ENCODE peak calls at places on chromosome 4, in four cellular contexts. J, I, Y and Z are unnamed samples.

GRCh38 chr4:10971800-10972398 is 287.3 kb upstream of the CLNK start:
- ATAC-seq in J (no peak), I (no peak), Y (no peak), Z (no peak)

GRCh38 chr4:38207110-38207457 is 246.9 kb downstream of the PTTG2 start:
- ATAC-seq in I (no peak), J (no peak), Y (no peak), Z (no peak)

GRCh38 chr4:78056265-78057129 is 626 bp upstream of the FRAS1 start:
- ATAC-seq in I (peak), J (peak), Y (peak), Z (peak)

GRCh38 chr4:52052475-52052780 is 1.3 kb downstream of the SPATA18 start:
- ATAC-seq in I (peak), J (peak), Y (peak), Z (peak)

GRCh38 chr4:165393704-165394103 is 14.9 kb downstream of the CPE start:
- ATAC-seq in I (no peak), J (no peak), Y (no peak), Z (no peak)

GRCh38 chr4:176676901-176677300 is 115.8 kb downstream of the VEGFC start:
- ATAC-seq in Y (no peak), J (no peak), I (no peak), Z (no peak)

GRCh38 chr4:6469898-6470501 is 2.4 kb downstream of the PPP2R2C start:
- ATAC-seq in Y (no peak), I (no peak), J (no peak), Z (no peak)

GRCh38 chr4:57854748-57855147 is 744.6 kb upstream of the IGFBP7 start:
- ATAC-seq in I (no peak), Y (no peak), J (peak), Z (no peak)

GRCh38 chr4:167419468-167420133 is 185.3 kb upstream of the SPOCK3 start:
- ATAC-seq in Y (no peak), I (no peak), J (no peak), Z (no peak)

GRCh38 chr4:158906073-158906472 is 137.2 kb downstream of the FNIP2 start:
- ATAC-seq in I (no peak), Y (no peak), J (peak), Z (no peak)

GRCh38 chr4:54958236-54958635 is 167.2 kb downstream of the KDR start:
- ATAC-seq in I (no peak), J (no peak), Y (no peak), Z (no peak)

GRCh38 chr4:67020079-67020807 is 525.1 kb downstream of the CENPC start:
- ATAC-seq in Y (no peak), J (no peak), I (no peak), Z (no peak)

GRCh38 chr4:111988514-111988913 is 156.7 kb upstream of the FAM241A start:
- ATAC-seq in J (peak), Y (no peak), I (no peak), Z (no peak)

GRCh38 chr4:85495621-85496020 is 20.7 kb downstream of the ARHGAP24 start:
- ATAC-seq in I (no peak), J (no peak), Y (no peak), Z (no peak)

GRCh38 chr4:5051210-5051691 is at the start of gene STK32B:
- ATAC-seq in I (peak), J (no peak), Y (no peak), Z (peak)

GRCh38 chr4:113397114-113397701 is 347.8 kb downstream of the ANK2 start:
- ATAC-seq in J (no peak), Y (peak), I (no peak), Z (peak)

GRCh38 chr4:123363729-123364128 is 32.9 kb upstream of the SPRY1 start:
- ATAC-seq in I (no peak), Y (no peak), J (peak), Z (no peak)

GRCh38 chr4:849478-850175 is 23.7 kb upstream of the CPLX1 start:
- ATAC-seq in Y (no peak), J (no peak), I (no peak), Z (no peak)

GRCh38 chr4:36292551-36293188 is 11.3 kb downstream of the DTHD1 start:
- ATAC-seq in J (peak), Y (no peak), I (no peak), Z (no peak)

GRCh38 chr4:173247316-173247715 is 78.7 kb downstream of the GALNT7 start:
- ATAC-seq in I (no peak), J (no peak), Y (no peak), Z (no peak)

GRCh38 chr4:178240891-178241290 is 798.7 kb upstream of the AGA start:
- ATAC-seq in J (no peak), I (peak), Y (no peak), Z (no peak)

DNA sequence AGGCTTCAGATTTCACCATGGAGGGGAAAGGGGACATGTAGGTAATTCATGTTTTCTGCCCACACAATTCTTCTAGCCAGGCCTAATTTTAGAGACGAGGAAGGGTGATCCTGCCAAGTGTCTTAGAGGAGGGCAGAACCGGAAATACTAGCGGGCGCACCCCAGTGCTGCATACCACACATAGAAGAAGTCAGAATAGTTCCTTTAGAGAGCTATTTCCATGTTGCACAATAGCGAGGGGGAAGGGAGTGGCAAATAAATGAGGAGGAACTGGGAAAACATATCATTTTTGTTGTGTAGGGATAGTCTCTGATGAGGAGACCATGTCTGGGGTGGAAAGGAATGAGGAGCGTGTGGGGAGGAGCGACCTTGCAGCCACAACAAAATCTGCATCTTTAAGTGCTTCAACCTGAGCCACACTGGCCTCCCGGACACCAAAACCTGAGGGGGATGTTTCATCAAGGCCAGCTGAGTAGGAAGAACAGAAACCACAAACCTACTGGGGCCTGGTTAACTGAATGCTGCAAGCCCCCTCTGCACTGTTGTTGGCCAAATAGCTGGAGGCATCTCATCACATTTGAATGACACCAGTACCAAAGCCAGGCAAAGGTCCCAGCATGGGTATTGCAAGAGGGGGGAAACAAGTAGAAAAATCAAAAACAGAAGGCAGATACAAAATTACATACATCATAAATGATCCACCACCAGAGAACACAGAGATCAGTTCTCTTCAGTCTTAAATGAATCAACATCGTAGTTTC is 26.7 kb upstream of the C1QTNF7 start:
- ATAC-seq in I (peak), Y (no peak), J (peak), Z (peak)
- H3K4me3 ChIP-seq in I (no peak), Y (no peak), J (no peak), Z (no peak)

DNA sequence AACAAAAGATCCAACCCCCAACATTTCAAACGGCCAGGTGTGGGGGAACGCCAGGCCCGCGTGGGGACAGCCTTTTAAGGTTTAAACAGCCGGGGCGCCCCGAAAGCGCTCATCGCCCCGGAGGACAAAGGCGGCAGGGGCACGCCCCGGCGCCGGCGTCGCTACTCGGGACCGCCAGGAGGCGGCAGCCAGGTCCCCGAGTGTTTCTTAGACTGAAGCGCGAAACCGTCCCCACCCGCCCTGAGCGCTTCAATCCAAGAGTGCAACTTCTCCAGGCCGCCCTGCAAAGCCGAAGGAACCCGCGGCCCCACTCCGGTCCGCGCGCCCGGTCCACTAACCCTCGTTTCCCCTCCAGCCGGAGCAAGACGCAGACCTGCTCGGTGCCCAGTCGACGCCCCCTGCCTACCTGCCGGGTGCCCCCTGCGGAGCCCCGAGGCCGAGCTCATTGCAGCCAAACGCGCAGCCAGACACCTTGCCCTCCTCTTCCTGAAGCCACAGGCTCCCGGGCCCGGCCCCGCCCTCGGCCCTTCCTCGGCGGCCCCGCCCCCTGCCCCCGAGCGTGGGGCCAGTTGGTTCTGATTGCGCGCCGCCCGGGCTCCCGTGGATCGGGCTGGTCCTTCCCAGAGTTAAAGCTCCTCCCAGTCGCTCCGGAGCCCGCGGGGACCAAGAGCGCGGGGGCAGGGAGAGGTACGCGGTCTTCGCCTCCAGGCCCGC is at the start of gene CASP6:
- ATAC-seq in I (peak), J (peak), Y (peak), Z (peak)
- TF ChIP-seq EP300 in I (no peak), J (peak), Y (no peak), Z (peak)

GRCh38 chr4:81635128-81635527 is 163.4 kb upstream of the RASGEF1B start:
- ATAC-seq in Y (no peak), I (no peak), J (no peak), Z (no peak)
- TF ChIP-seq POLR2AphosphoS5 in Y (no peak), I (no peak), J (no peak), Z (no peak)

DNA sequence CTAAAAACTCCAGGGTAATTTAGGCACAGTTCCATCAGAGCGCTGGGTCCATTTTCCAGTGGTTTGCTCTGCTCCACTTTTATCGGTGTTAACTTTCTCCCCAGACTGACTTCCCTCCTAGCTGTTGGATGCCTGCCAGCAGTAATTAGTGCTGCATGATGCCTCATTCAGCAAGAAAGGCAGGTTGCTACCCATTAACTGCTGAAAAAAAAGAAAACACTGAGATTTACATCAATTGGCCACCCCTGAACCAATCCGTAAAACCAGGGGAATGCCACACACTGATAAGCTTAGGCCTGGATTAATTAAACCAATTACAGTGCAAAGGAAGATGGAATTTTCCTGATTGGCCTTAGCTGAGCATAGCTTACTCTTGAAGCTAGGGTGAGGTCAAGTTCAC is 182.4 kb upstream of the CXXC4 start:
- ATAC-seq in J (no peak), I (no peak), Y (no peak), Z (no peak)
- H3K4me3 ChIP-seq in J (no peak), I (no peak), Y (no peak), Z (no peak)

DNA sequence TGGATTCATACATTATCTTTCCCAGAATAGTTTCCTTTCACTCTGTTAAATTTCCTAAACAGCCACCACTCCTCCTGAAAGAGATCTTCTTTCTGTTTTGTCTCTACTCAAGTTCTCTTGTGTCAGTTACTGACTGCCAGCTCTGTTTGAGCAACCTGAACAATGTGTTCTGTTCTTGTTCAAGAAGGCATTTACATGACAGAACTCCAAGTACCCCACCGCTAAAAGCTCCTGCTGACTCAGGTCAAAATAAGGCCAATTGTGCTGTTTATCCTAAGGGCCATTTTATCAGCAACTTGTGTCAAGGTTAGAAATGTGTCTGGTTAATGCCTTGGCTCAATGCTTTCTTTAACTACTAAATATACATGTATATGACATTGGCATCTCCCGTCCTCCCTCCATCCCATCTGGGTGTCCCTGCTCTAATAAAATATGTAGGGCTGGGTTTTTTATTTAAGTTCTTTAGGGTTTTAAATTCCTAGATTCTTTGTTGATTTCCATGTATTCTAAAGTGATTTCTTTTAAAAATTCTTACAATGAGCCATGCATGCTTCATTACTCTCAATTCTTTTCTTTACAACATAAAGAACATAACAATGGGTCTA is 144.3 kb upstream of the PAQR3 start:
- ATAC-seq in I (no peak), Y (no peak), J (no peak), Z (peak)
- TF ChIP-seq EP300 in I (no peak), Y (no peak), J (no peak), Z (peak)

GRCh38 chr4:3437582-3437936 is 4.2 kb upstream of the HGFAC start:
- ATAC-seq in Y (no peak), J (no peak), I (no peak), Z (no peak)

GRCh38 chr4:3436048-3436797 is 5.5 kb upstream of the HGFAC start:
- ATAC-seq in I (no peak), Y (no peak), J (no peak), Z (no peak)

GRCh38 chr4:3435684-3435956 is 6.1 kb upstream of the HGFAC start:
- ATAC-seq in Y (no peak), I (no peak), J (no peak), Z (no peak)

GRCh38 chr4:3437998-3438846 is 3.5 kb upstream of the HGFAC start:
- ATAC-seq in J (no peak), I (no peak), Y (no peak), Z (no peak)

GRCh38 chr4:3436798-3437581 is 4.8 kb upstream of the HGFAC start:
- ATAC-seq in I (peak), J (peak), Y (peak), Z (peak)
- TF ChIP-seq POLR2AphosphoS5 in I (no peak), J (no peak), Y (no peak), Z (no peak)

GRCh38 chr4:24574256-24574655 is 10.1 kb downstream of the DHX15 start:
- ATAC-seq in I (no peak), J (no peak), Y (no peak), Z (no peak)

GRCh38 chr4:24582235-24582863 is 2.0 kb downstream of the DHX15 start:
- ATAC-seq in J (no peak), Y (no peak), I (no peak), Z (no peak)

GRCh38 chr4:24573582-24573981 is 10.8 kb downstream of the DHX15 start:
- ATAC-seq in I (no peak), Y (no peak), J (no peak), Z (no peak)

GRCh38 chr4:24576276-24576675 is 8.1 kb downstream of the DHX15 start:
- ATAC-seq in J (no peak), Y (no peak), I (no peak), Z (no peak)

DNA sequence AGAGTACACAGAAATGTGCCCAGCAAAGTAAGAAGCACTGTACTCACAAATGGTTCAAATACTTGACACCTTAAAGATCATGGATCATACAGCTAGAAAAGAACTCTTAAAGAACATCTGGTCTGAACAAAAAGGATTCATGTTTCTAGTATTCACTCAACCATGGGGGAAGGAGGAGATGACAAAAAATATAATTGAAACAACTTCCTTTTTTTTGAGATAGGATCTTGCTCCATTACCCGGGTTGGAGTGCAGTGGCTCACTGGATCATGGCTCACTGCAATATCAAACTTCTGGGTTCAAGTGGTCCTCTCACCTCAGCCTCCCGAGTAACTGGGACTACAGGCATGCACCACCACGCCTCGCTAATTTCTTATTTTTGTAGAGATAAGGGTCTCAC is 6.0 kb downstream of the DHX15 start:
- ATAC-seq in I (no peak), J (peak), Y (no peak), Z (no peak)
- H3K4me3 ChIP-seq in I (no peak), J (peak), Y (no peak), Z (no peak)

GRCh38 chr4:8099981-8100464 is 58.6 kb downstream of the ABLIM2 start:
- ATAC-seq in Y (no peak), J (no peak), I (no peak), Z (peak)
- TF ChIP-seq EP300 in Y (no peak), J (no peak), I (peak), Z (no peak)

DNA sequence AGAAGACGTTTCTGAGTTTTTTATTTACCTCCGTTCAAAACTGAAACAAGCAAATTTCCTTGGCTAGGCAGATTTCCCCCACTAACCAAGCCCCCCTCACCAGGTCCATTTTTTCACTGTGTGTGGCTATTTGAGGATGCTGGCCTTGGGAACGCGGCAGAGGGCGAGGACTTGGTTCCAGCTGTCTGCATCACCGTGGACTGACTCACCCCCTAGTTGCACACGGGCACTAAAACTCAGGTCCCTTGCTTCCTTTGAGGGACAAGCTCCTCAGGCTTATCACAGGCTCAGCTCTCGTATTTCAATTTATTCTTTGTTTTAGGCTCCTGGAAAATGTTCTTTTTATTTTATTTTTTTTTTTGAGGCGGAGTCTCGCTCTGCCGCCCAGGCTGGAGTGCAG is 8.4 kb upstream of the MTNR1A start:
- ATAC-seq in J (no peak), I (no peak), Y (peak), Z (no peak)
- TF ChIP-seq POLR2AphosphoS5 in J (no peak), I (no peak), Y (no peak), Z (no peak)